ENCODE peak calls at places on chromosomes 5 and 9, in six cellular contexts. Z is HCT116, M is K562, F is GM12878, J is SK-N-SH, Q is HepG2. T is an unnamed sample.

GRCh38 chr5:54756796-54757402 is 228.5 kb downstream of the ESM1 start:
- DNase-seq in Z (no peak), M (no peak), F (no peak), J (no peak), Q (no peak), T (no peak)

GRCh38 chr9:87065981-87066380 is 118.7 kb upstream of the GAS1 start:
- DNase-seq in Z (no peak), M (no peak), F (no peak), J (no peak), Q (no peak), T (no peak)

GRCh38 chr9:95736370-95736769 is 139.1 kb upstream of the ERCC6L2 start:
- DNase-seq in Z (no peak), M (peak; percentile 51), F (no peak), J (no peak), Q (no peak), T (no peak)

GRCh38 chr9:137685035-137685885 is 66.5 kb downstream of the EHMT1 start:
- DNase-seq in Z (no peak), M (peak; percentile 38), F (no peak), J (no peak), Q (no peak), T (no peak)

GRCh38 chr9:34701769-34702736 is 7.9 kb downstream of the CCL21 start:
- DNase-seq in Z (peak; percentile 48), M (peak; percentile 79), F (no peak), J (peak; percentile 90), Q (peak; percentile 47), T (peak; percentile 69)

GRCh38 chr5:40475546-40475945 is 204.2 kb upstream of the PTGER4 start:
- DNase-seq in Z (no peak), M (no peak), F (no peak), J (no peak), Q (no peak), T (no peak)

GRCh38 chr9:34332370-34332964 is 3.1 kb downstream of the NUDT2 start:
- DNase-seq in Z (peak; percentile 28), M (peak; percentile 23), F (peak; percentile 12), J (peak; percentile 46), Q (peak; percentile 60), T (peak; percentile 70)

GRCh38 chr5:39394946-39395345 is 29.8 kb downstream of the DAB2 start:
- DNase-seq in Z (no peak), M (no peak), F (no peak), J (no peak), Q (no peak), T (no peak)

GRCh38 chr5:174503086-174503460 is 221.3 kb upstream of the MSX2 start:
- DNase-seq in Z (no peak), M (no peak), F (no peak), J (no peak), Q (no peak), T (no peak)

DNA sequence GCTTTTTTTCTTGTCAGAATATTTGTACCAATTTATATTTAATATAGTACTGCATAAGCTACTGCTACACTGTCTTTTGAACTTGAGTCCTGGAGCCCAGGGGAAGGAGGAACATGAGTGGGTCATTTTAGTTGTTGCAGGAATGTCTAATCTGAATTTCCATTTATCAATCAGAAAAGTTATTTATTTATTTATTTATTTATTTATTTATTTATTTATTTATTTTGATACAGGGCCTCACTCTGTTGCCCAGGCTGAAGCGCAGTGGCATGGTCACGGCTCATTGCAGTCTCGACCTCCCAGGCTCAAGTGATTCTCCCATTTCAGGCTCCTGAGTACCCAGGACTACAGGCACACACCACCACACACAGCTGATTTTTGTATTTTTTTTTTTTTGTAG is 712.6 kb downstream of the NR2F1-AS1 start:
- DNase-seq in Z (no peak), M (no peak), F (no peak), J (no peak), Q (no peak), T (no peak)
- TF ChIP-seq JUND in Z (no peak), M (no peak), F (no peak), J (no peak), Q (no peak), T (no peak)

GRCh38 chr5:159971038-159971437 is 37.9 kb upstream of the TTC1 start:
- DNase-seq in Z (no peak), M (no peak), F (no peak), J (no peak), Q (no peak), T (no peak)

GRCh38 chr5:159971514-159971913 is 37.4 kb upstream of the TTC1 start:
- DNase-seq in Z (no peak), M (no peak), F (no peak), J (no peak), Q (no peak), T (no peak)

GRCh38 chr5:159969966-159970365 is 39.0 kb upstream of the TTC1 start:
- DNase-seq in Z (no peak), M (no peak), F (no peak), J (no peak), Q (no peak), T (no peak)

GRCh38 chr5:159972538-159973362 is 36.2 kb upstream of the TTC1 start:
- DNase-seq in Z (no peak), M (no peak), F (no peak), J (peak; percentile 35), Q (no peak), T (no peak)

GRCh38 chr5:159971931-159972461 is 36.9 kb upstream of the TTC1 start:
- DNase-seq in Z (no peak), M (no peak), F (no peak), J (peak; percentile 61), Q (no peak), T (no peak)
- TF ChIP-seq JUND in Z (no peak), M (no peak), F (no peak), J (no peak), Q (no peak), T (no peak)

GRCh38 chr9:129567842-129568559 is 52.9 kb downstream of the C9orf50 start:
- DNase-seq in Z (peak; percentile 73), M (peak; percentile 59), F (no peak), J (no peak), Q (peak; percentile 75), T (peak; percentile 91)

GRCh38 chr9:129566563-129567266 is 54.2 kb downstream of the C9orf50 start:
- DNase-seq in Z (no peak), M (no peak), F (no peak), J (no peak), Q (no peak), T (no peak)

GRCh38 chr9:129568560-129569505 is 52.1 kb downstream of the C9orf50 start:
- DNase-seq in Z (no peak), M (peak; percentile 83), F (no peak), J (peak; percentile 90), Q (peak; percentile 73), T (no peak)

GRCh38 chr9:129569506-129570449 is 51.1 kb downstream of the C9orf50 start:
- DNase-seq in Z (peak; percentile 81), M (peak; percentile 55), F (no peak), J (peak; percentile 76), Q (peak; percentile 56), T (peak; percentile 68)

DNA sequence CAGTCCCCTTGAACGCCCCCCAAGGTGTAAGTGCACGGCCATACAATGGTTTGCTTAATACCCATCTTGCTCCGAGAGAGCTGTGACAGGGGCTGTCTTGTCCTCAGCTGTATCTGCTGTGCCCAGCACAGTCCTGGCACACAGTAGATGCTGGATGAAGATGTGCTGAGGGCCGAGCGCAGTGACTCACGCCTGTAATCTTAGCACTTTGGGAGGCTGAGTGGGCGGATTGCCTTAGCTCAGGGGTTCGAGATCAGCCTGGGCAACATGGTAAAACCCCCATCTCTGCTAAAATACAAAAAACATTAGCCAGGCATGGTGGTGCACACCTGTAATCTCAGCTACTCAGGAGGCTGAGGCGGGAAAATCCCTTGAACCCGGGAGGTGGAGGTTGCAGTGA is 53.6 kb downstream of the C9orf50 start:
- DNase-seq in Z (no peak), M (no peak), F (no peak), J (no peak), Q (no peak), T (no peak)
- TF ChIP-seq JUND in Z (no peak), M (peak; percentile 51), F (no peak), J (no peak), Q (no peak), T (no peak)

GRCh38 chr5:32842798-32843531 is 131.8 kb downstream of the NPR3 start:
- DNase-seq in Z (no peak), M (no peak), F (no peak), J (no peak), Q (no peak), T (peak; percentile 79)
- TF ChIP-seq JUND in Z (no peak), M (no peak), F (no peak), J (no peak), Q (no peak), T (no peak)

GRCh38 chr5:81241001-81241400 is 7.9 kb downstream of the CKMT2 start:
- DNase-seq in Z (no peak), M (no peak), F (no peak), J (no peak), Q (no peak), T (no peak)
- TF ChIP-seq JUND in Z (no peak), M (no peak), F (no peak), J (no peak), Q (no peak), T (no peak)

DNA sequence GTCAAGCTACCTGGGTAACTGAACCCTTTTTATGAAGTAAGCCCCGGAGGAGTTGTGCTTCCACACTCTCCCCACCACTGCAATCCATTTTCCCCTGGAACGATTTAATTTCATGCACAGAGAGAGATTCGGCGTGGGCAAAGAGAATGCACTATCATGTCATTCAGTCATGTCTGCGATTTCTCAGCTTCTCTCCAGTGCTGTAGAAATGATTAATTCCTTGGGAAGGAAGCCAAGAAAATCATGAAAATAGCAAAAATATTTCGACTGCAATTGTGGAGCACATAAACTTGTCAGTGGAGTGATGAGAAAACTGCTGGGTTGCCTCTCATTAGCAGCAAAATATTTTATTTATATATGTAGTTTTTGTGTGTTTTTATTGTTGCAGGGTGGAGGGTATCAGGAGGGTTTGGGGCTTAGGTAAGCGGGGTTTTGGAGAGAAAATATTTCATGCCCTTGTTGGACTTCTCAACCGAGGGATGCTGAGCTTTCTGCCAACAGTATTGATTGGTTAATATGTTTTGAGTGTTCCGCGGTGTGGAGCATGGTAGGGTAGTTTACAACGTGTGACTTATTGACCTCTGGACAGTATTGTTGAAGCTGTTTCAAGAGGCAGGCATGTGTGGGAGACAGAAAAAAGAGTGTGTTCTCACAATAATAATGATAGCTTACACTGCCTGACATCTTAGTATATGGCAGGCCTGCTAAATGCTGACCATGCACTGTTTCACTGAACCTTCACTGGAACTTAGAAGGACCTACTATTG is 69.3 kb downstream of the SGCD start:
- DNase-seq in Z (no peak), M (no peak), F (no peak), J (no peak), Q (no peak), T (no peak)
- TF ChIP-seq JUND in Z (no peak), M (no peak), F (no peak), J (no peak), Q (no peak), T (no peak)

DNA sequence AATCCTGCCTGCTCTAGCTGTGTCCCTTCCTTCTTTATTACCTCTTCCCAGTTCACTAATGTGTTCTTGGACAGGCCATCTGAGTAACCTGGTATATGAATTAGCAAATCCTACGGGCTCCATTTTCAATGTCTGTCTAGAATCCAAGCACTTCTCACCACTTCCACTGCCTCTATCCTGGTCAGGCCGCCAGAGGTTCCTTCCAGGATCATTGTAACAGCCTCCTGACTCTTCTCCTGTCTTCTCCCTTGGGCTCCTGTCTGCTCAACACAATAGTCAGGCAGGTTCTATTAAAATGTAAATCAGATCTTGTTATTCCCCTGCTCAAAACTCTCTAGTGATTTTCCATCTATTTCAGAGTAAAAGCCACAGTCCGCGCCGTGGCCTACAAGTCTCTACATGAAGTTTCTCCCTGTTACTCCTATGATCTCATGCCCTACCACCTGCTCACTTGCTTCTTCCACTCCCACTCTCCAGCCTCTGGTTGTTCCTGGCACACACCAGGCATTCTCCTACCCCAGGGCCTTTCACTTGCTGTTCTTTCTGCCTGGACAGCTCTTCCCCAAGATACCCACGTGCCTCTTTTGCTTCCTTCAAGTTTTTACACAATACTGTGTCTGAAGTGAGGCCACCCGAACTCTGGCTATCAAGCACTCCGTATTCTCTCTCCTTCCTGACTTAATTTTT is 21.7 kb downstream of the ZNF366 start:
- DNase-seq in Z (no peak), M (no peak), F (no peak), J (no peak), Q (no peak), T (no peak)
- TF ChIP-seq JUND in Z (no peak), M (no peak), F (no peak), J (no peak), Q (no peak), T (no peak)

T was measured in T47D.